ENCODE peak calls at places on chromosomes 12 and 14, in ten cellular contexts. C, Z, K, E, P, T, U, H, X and W are unnamed samples. For H3K36me3, the result is how much of the 10 kb centered on the place peaks cover.

GRCh38 chr12:43402431-43402830 is 149.6 kb downstream of the ADAMTS20 start:
- DNase-seq in E (no peak), P (no peak), T (no peak), H (no peak), Z (no peak), K (no peak), C (peak), X (no peak), U (no peak), W (no peak)

GRCh38 chr12:2813573-2814185 is 1.2 kb downstream of the ITFG2 start:
- DNase-seq in T (peak), U (peak), Z (peak), E (peak), K (no peak), X (no peak), P (no peak), C (peak), H (no peak), W (peak)

GRCh38 chr12:95705143-95705542 is 85.4 kb downstream of the NTN4 start:
- DNase-seq in Z (no peak), C (no peak), X (no peak), K (no peak), E (no peak), U (no peak), P (no peak), H (no peak), T (no peak), W (no peak)

GRCh38 chr12:2752676-2753371 is 41.9 kb upstream of the FKBP4 start:
- DNase-seq in E (peak), H (peak), U (peak), P (peak), K (peak), Z (peak), C (peak), T (peak), X (peak), W (peak)

GRCh38 chr12:27221625-27222387 is 22.3 kb upstream of the STK38L start:
- DNase-seq in C (no peak), K (no peak), H (no peak), T (no peak), U (no peak), E (no peak), X (no peak), P (no peak), Z (no peak), W (no peak)

GRCh38 chr12:1907652-1908611 is 10.5 kb downstream of the CACNA2D4 start:
- DNase-seq in K (peak), H (no peak), U (peak), E (no peak), X (no peak), T (no peak), P (peak), C (no peak), Z (no peak), W (peak)

GRCh38 chr12:39012870-39013269 is 107.5 kb upstream of the CPNE8 start:
- DNase-seq in E (no peak), T (no peak), U (no peak), P (no peak), X (no peak), H (no peak), K (no peak), Z (no peak), C (no peak), W (no peak)

GRCh38 chr12:2297658-2298057 is 244.9 kb downstream of the CACNA1C start:
- DNase-seq in P (no peak), X (no peak), T (no peak), U (no peak), H (no peak), K (no peak), Z (no peak), C (no peak), E (no peak), W (no peak)

GRCh38 chr14:51652168-51653095 is 722 bp downstream of the FRMD6 start:
- DNase-seq in P (peak), E (peak), U (peak), Z (peak), K (peak), T (no peak), C (no peak), H (no peak), X (peak), W (peak)

GRCh38 chr12:1829306-1829900 is 9.0 kb downstream of the LRTM2 start:
- DNase-seq in C (no peak), T (no peak), Z (no peak), X (peak), K (no peak), P (no peak), E (no peak), H (no peak), U (no peak), W (no peak)

GRCh38 chr14:77498984-77499527 is 440 bp upstream of the ISM2 start:
- DNase-seq in Z (no peak), X (peak), H (no peak), K (no peak), E (no peak), T (no peak), P (peak), U (no peak), C (no peak), W (peak)

GRCh38 chr12:24767016-24767415 is 181.9 kb downstream of the BCAT1 start:
- DNase-seq in X (no peak), P (no peak), C (no peak), H (no peak), T (no peak), U (no peak), K (no peak), Z (no peak), E (no peak), W (no peak)

GRCh38 chr12:53844989-53845836 is 93.4 kb upstream of the HOXC13 start:
- DNase-seq in U (no peak), H (no peak), C (peak), E (no peak), T (no peak), Z (no peak), X (no peak), K (no peak), P (no peak), W (no peak)

GRCh38 chr12:128959931-128960330 is 106.7 kb downstream of the GLT1D1 start:
- DNase-seq in E (no peak), U (no peak), P (no peak), Z (no peak), X (no peak), K (no peak), C (no peak), H (no peak), T (no peak), W (no peak)

GRCh38 chr12:40034712-40035111 is 71.2 kb downstream of the SLC2A13 start:
- DNase-seq in E (no peak), X (no peak), H (no peak), U (no peak), C (peak), K (no peak), P (no peak), T (no peak), Z (no peak), W (no peak)

GRCh38 chr14:64400829-64401459 is 12.8 kb downstream of the MTHFD1 start:
- DNase-seq in E (no peak), H (no peak), U (no peak), X (no peak), Z (no peak), K (no peak), P (no peak), T (no peak), C (no peak), W (no peak)

GRCh38 chr12:31641509-31642090 is 17.9 kb upstream of the ETFBKMT start:
- DNase-seq in C (no peak), E (peak), H (no peak), U (no peak), P (no peak), K (no peak), X (no peak), T (no peak), Z (no peak), W (no peak)

GRCh38 chr14:94540031-94540794 is 21.0 kb upstream of the SERPINA4 start:
- DNase-seq in P (no peak), E (peak), H (no peak), T (no peak), K (no peak), X (no peak), Z (no peak), C (peak), U (no peak), W (peak)

GRCh38 chr12:96371787-96372699 is 28.2 kb downstream of the CDK17 start:
- DNase-seq in Z (no peak), H (no peak), X (no peak), U (no peak), K (no peak), E (no peak), C (no peak), T (no peak), P (no peak), W (no peak)

GRCh38 chr14:89236846-89237245 is 180.2 kb downstream of the FOXN3 start:
- DNase-seq in X (no peak), P (no peak), U (no peak), H (no peak), C (peak), K (no peak), Z (no peak), T (no peak), E (no peak), W (no peak)

GRCh38 chr12:48818831-48819590 is 715 bp downstream of the CACNB3 start:
- DNase-seq in C (no peak), T (no peak), Z (peak), X (no peak), K (peak), E (no peak), H (no peak), U (peak), P (peak), W (no peak)

GRCh38 chr12:76558684-76559276 is 791 bp downstream of the OSBPL8 start:
- DNase-seq in X (peak), C (peak), U (peak), T (no peak), P (no peak), E (peak), H (peak), K (peak), Z (peak), W (peak)

GRCh38 chr12:20798561-20798960 is 11.9 kb upstream of the SLCO1B3 start:
- DNase-seq in C (no peak), K (no peak), X (no peak), T (peak), E (no peak), P (no peak), H (no peak), U (no peak), Z (no peak), W (no peak)

GRCh38 chr14:50666772-50667490 is 1.2 kb downstream of the SAV1 start:
- DNase-seq in H (no peak), T (no peak), K (no peak), E (peak), Z (peak), U (peak), C (peak), P (no peak), X (peak), W (peak)

GRCh38 chr14:58947816-58948440 is 240.5 kb upstream of the DAAM1 start:
- DNase-seq in U (no peak), Z (no peak), H (no peak), T (no peak), C (no peak), K (no peak), E (no peak), P (no peak), X (no peak), W (no peak)

GRCh38 chr12:47551426-47551851 is 154.4 kb downstream of the RPAP3 start:
- DNase-seq in Z (no peak), P (no peak), X (no peak), K (no peak), T (no peak), E (no peak), C (peak), H (no peak), U (no peak), W (no peak)

GRCh38 chr14:71321556-71322315 is 414.5 kb downstream of the PCNX1 start:
- DNase-seq in K (no peak), T (peak), H (no peak), E (peak), U (no peak), P (no peak), Z (no peak), X (no peak), C (peak), W (peak)

GRCh38 chr14:90645842-90646443 is 170.3 kb downstream of the TTC7B start:
- DNase-seq in E (no peak), Z (no peak), T (peak), X (no peak), U (no peak), P (peak), K (no peak), C (peak), H (no peak), W (no peak)

GRCh38 chr14:77409131-77409533 is 14.2 kb downstream of the NOXRED1 start:
- DNase-seq in U (peak), H (no peak), X (no peak), Z (no peak), K (no peak), E (no peak), C (no peak), T (peak), P (peak), W (no peak)

GRCh38 chr12:121917950-121918678 is at the start of gene CFAP251:
- DNase-seq in Z (peak), K (peak), U (peak), T (peak), C (peak), E (peak), H (peak), P (peak), X (peak), W (peak)
- H3K4me3 ChIP-seq in Z (peak), K (peak), U (peak), T (peak), C (no peak), E (peak), H (peak), P (peak), X (peak), W (peak)

GRCh38 chr14:102319351-102320032 is at the start of gene ZNF839:
- DNase-seq in K (peak), P (peak), U (peak), T (peak), E (peak), H (peak), Z (peak), C (peak), X (peak), W (peak)

GRCh38 chr14:102321456-102322101 is 2.0 kb downstream of the ZNF839 start:
- DNase-seq in Z (no peak), H (no peak), C (no peak), K (no peak), T (no peak), U (no peak), X (no peak), P (no peak), E (no peak), W (peak)

GRCh38 chr14:102318781-102319276 is 717 bp upstream of the ZNF839 start:
- DNase-seq in X (peak), P (no peak), C (no peak), H (no peak), Z (no peak), U (peak), E (no peak), K (no peak), T (no peak), W (no peak)

GRCh38 chr14:102320033-102320660 is 601 bp downstream of the ZNF839 start:
- DNase-seq in C (peak), K (no peak), H (no peak), X (peak), P (no peak), E (peak), Z (peak), U (peak), T (no peak), W (peak)

GRCh38 chr14:102320671-102321455 is 1.3 kb downstream of the ZNF839 start:
- DNase-seq in K (no peak), Z (no peak), U (no peak), P (no peak), E (no peak), C (no peak), H (no peak), X (peak), T (no peak), W (no peak)
- TF ChIP-seq POLR2A in K (no peak), Z (no peak), U (no peak), P (peak), E (no peak), C (no peak), H (no peak), X (no peak), T (no peak), W (no peak)

GRCh38 chr14:101980700-101981099 is 16.3 kb downstream of the DYNC1H1 start:
- DNase-seq in H (no peak), E (peak), X (peak), P (no peak), Z (peak), T (peak), K (no peak), U (peak), C (peak), W (peak)
- H3K36me3 ChIP-seq in H (half or more), E (half or more), X (half or more), P (half or more), Z (under half), T (under half), K (half or more), U (half or more), C (under half), W (under half)

DNA sequence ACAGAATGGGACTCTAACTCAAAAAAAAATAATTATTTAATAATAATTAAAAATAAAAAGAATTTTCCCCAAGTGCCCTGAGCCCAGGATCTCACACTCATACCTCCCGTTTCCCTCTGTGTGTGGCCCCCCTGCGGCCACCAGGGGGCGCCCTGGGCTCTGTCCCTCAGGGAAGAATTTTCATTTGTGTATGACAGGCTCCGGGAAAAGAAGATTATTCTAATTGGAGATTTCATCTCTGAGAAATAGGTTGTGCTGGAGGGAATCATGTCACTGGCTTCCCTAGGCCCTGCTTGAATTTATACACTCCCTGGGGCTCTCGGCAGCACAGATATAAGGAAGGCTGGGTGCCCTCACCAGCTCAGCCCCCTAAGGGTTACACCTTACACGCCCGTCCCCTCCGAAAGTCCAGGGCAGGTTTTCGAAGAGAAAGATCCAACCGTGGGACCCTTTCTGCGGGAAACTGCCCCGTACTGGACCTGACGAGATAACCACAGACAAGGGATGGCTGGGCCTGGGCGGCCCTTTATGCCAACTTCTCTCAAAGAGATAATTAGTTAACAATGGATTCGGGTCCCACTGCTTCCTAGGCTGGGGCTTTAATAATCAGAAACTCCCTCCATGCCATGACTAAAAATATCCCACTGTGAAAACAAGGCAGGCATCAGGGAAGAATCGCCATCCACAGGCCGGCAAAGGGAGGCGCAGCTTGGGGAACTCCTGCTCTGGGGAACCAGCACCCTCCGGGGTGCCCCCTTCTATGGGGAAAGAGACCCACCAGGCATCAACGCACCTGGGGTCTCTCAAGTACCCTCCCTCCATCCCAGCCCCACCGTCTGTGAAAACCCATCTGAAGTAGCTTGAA is 80.7 kb downstream of the KDM2B start:
- DNase-seq in E (peak), K (peak), Z (peak), X (peak), H (peak), T (peak), U (peak), P (peak), C (peak), W (peak)
- H3K4me3 ChIP-seq in E (no peak), K (peak), Z (no peak), X (peak), H (peak), T (peak), U (no peak), P (no peak), C (no peak), W (no peak)

DNA sequence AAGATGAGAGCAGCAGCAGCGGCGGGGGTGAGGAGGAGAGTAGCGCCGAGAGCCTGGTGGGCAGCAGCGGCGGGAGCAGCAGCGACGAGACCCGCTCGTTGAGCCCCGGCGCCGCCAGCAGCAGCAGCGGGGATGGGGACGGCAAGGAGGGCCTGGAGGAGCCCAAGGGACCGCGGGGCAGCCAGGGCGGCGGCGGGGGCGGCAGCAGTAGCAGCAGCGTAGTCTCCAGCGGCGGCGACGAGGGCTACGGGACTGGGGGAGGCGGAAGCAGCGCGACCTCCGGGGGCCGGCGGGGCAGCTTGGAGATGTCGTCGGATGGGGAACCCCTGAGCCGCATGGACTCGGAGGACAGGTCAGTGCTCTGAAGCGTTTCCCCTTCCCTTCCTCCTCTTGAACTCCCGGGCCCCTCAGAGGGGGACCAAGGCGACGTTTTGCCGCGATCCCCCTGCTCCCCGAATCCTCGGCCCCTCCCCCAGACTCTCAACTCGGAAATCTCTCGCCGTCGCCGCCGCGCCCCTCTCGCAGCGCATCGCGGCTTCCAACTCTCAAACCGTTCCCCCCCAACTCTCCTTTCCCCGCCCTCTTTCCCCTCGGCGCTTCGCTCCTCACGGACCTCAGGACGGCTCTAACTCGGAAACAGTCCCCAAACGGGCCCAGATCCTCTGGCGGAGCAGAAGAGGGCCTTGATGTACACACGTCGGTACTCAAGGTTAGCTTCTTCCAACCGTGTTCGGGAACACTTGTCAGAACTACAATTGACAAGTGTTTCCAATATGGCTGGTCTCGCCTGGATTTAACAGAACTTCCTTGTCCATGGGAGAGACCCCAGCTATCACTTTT is 947 bp downstream of the AEBP2 start:
- DNase-seq in H (peak), T (peak), U (peak), Z (peak), K (peak), C (peak), P (peak), X (peak), E (peak), W (peak)
- TF ChIP-seq POLR2A in H (no peak), T (no peak), U (peak), Z (no peak), K (no peak), C (no peak), P (peak), X (no peak), E (peak), W (no peak)

GRCh38 chr12:57092876-57093411 is 4.0 kb downstream of the NAB2 start:
- DNase-seq in K (no peak), Z (no peak), H (no peak), P (no peak), U (no peak), C (no peak), E (no peak), X (no peak), T (no peak), W (no peak)
- H3K36me3 ChIP-seq in K (half or more), Z (under half), H (half or more), P (under half), U (under half), C (half or more), E (half or more), X (half or more), T (under half), W (under half)

DNA sequence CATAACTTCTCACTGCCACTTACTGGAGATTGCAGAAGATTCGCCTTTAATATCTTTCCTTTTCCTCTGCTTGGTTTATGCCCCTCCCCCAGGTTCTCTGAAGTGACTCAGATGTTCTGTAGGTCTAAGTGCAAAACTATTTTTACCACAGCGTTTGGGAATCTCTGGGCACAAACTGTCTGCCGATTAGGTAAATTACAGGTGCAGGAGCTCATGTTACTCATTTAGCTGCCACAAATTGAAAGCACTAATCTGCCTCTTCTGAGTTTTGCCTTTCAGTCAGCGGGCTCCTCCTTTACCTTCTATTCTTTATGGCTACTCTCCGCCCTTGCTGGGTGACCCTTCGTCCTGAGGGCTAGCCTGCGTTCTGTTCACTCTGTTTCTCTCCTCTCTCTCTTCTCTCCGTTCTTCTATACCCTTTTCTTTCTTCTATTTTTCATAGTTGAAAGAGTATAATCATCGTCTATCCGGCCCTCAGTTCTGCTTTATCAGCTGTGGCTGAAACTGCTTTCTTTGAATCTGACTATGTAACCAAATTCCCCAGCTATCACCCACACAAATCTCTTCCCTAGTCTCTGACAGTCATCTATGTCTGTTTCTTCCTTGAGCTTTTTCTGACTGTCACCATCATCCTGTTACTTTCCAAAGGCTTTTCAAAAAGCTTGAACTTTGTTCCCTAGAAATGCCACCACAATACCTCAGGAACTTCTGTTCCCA is 4.4 kb upstream of the MYF6 start:
- DNase-seq in P (no peak), U (no peak), C (peak), X (no peak), T (no peak), E (no peak), Z (no peak), K (no peak), H (no peak), W (no peak)
- H3K4me3 ChIP-seq in P (no peak), U (no peak), C (no peak), X (no peak), T (no peak), E (no peak), Z (no peak), K (no peak), H (no peak), W (no peak)

GRCh38 chr12:81758421-81759214 is 532 bp downstream of the PPFIA2 start:
- DNase-seq in K (peak), T (no peak), Z (no peak), E (no peak), P (peak), C (no peak), H (no peak), U (no peak), X (peak), W (peak)
- TF ChIP-seq POLR2A in K (no peak), T (no peak), Z (no peak), E (no peak), P (no peak), C (no peak), H (no peak), U (no peak), X (no peak), W (no peak)